ENCODE peak calls at places on chromosomes 7 and 10, in seven cellular contexts. M is neuronal stem cell, R is stomach, F is A549, N is brain microvascular endothelial cell, Q is caudate nucleus, E is suprapubic skin. B is an unnamed sample.

GRCh38 chr10:132609211-132609610 is 71.6 kb downstream of the INPP5A start:
- DNase-seq in M (no peak), R (no peak), F (no peak), N (no peak), Q (no peak), E (no peak), B (no peak)

GRCh38 chr10:64476520-64476919 is 955.3 kb downstream of the REEP3 start:
- DNase-seq in M (no peak), R (no peak), F (no peak), N (no peak), Q (no peak), E (no peak), B (no peak)

GRCh38 chr7:151440799-151441443 is 980 bp upstream of the CRYGN start:
- DNase-seq in M (no peak), R (no peak), F (no peak), N (no peak), Q (no peak), E (no peak), B (peak)

GRCh38 chr10:70903262-70903921 is 15.0 kb upstream of the PCBD1 start:
- DNase-seq in M (peak), R (peak), F (peak), N (peak), Q (no peak), E (no peak), B (peak)

GRCh38 chr10:72612203-72612826 is 13.6 kb downstream of the MICU1 start:
- DNase-seq in M (no peak), R (no peak), F (no peak), N (no peak), Q (no peak), E (no peak), B (no peak)

GRCh38 chr7:140238778-140239652 is 62.2 kb upstream of the KDM7A start:
- DNase-seq in M (no peak), R (peak), F (no peak), N (no peak), Q (no peak), E (no peak), B (no peak)

GRCh38 chr7:73881352-73882059 is 20.5 kb downstream of the TMEM270 start:
- DNase-seq in M (no peak), R (no peak), F (no peak), N (no peak), Q (no peak), E (no peak), B (no peak)

GRCh38 chr10:104582604-104582951 is 58.5 kb upstream of the SORCS3 start:
- DNase-seq in M (no peak), R (no peak), F (no peak), N (no peak), Q (no peak), E (no peak), B (no peak)

GRCh38 chr10:5589963-5590511 is 65.3 kb downstream of the CALML3 start:
- DNase-seq in M (no peak), R (no peak), F (peak), N (peak), Q (no peak), E (no peak), B (no peak)

GRCh38 chr10:112872728-112873127 is 77.3 kb upstream of the TCF7L2 start:
- DNase-seq in M (no peak), R (no peak), F (no peak), N (no peak), Q (no peak), E (no peak), B (no peak)

GRCh38 chr10:14126697-14127440 is 203.9 kb downstream of the FRMD4A start:
- DNase-seq in M (no peak), R (no peak), F (no peak), N (peak), Q (no peak), E (no peak), B (no peak)

GRCh38 chr7:157568785-157569584 is 232.2 kb downstream of the DNAJB6 start:
- DNase-seq in M (peak), R (peak), F (no peak), N (peak), Q (peak), E (no peak), B (peak)

GRCh38 chr7:123012435-123012834 is 16.9 kb upstream of the TAS2R16 start:
- DNase-seq in M (no peak), R (no peak), F (no peak), N (no peak), Q (no peak), E (no peak), B (no peak)

GRCh38 chr7:157692156-157693011 is 355.6 kb downstream of the DNAJB6 start:
- DNase-seq in M (peak), R (no peak), F (no peak), N (no peak), Q (no peak), E (peak), B (no peak)

GRCh38 chr7:141864765-141865447 is 23.6 kb upstream of the PRSS37 start:
- DNase-seq in M (no peak), R (no peak), F (no peak), N (no peak), Q (no peak), E (no peak), B (no peak)

GRCh38 chr7:24898691-24899090 is 81.3 kb downstream of the OSBPL3 start:
- DNase-seq in M (no peak), R (no peak), F (no peak), N (peak), Q (no peak), E (no peak), B (no peak)

GRCh38 chr10:49381111-49381900 is 14.6 kb downstream of the DRGX start:
- DNase-seq in M (no peak), R (no peak), F (no peak), N (no peak), Q (no peak), E (no peak), B (no peak)
- H3K27ac ChIP-seq in M (no peak), R (no peak), F (no peak), N (no peak), Q (no peak), E (no peak), B (no peak)

DNA sequence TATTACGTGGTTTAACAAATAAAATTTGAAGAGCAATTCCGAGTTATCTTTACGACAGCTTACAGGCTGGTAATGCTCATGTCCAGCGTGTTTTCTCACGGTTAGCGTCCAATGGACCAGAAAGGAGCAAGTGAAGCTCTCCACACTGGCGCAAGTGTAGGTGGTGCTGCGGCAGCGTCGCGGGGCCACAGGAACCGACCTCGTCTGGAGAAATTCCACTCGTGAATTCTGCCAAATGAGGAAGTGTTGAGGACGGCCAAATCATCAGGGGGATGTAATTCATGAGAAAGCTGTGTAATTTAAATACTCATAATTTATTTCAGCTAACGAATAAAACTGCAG is 350 bp upstream of the ZNF37A start:
- DNase-seq in M (peak), R (no peak), F (no peak), N (no peak), Q (no peak), E (no peak), B (no peak)
- H3K27ac ChIP-seq in M (no peak), R (peak), F (peak), N (no peak), Q (peak), E (no peak), B (peak)

GRCh38 chr10:35378547-35379210 is 42.4 kb downstream of the CCNY start:
- DNase-seq in M (no peak), R (no peak), F (no peak), N (peak), Q (no peak), E (no peak), B (no peak)
- H3K27ac ChIP-seq in M (no peak), R (peak), F (no peak), N (peak), Q (peak), E (peak), B (peak)

DNA sequence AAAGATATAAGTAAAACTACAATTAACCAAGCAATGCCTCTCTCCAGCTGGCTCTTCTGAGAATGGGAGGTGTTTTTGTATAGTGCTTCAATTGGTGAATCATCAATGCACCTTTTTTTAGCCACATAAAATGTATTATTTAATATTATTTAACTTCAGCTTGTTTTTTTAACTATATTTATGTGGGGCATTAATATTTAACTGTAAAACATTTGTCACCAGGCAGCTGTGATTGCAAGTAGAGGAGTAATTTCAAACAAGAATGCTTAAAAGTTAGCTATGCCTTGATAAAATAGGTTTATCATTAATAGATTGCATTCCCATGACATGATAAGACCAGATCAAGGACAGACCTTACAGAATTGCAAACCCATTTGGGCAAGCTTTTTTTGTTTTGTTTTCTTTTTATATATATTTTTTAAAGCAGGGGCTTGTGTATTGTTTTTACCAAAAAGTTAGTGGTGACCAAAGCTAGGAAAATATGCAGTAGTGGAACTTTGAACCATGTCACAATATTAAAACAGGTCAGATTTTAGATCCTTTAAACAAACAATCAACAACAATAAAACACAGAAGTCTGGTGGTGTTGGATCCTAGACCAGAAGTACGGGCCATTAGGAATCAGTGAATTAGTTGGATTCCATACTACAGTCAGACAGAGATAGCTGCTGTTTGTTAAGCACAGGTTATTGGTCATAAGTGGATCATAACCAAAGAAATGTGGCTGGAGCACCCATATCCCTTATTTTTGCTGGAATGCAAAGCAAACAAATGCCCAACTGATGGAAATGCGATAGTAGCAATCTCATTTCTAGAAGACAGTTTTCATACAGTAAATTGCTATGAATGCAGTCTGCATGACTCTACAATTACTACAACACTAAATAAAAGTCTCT is 2.9 kb downstream of the CAV2 start:
- DNase-seq in M (no peak), R (no peak), F (peak), N (no peak), Q (no peak), E (no peak), B (no peak)
- H3K27ac ChIP-seq in M (no peak), R (peak), F (peak), N (peak), Q (no peak), E (no peak), B (peak)

GRCh38 chr7:47520408-47520807 is 61.5 kb downstream of the TNS3 start:
- DNase-seq in M (no peak), R (no peak), F (no peak), N (peak), Q (no peak), E (peak), B (peak)
- H3K27ac ChIP-seq in M (no peak), R (peak), F (peak), N (peak), Q (no peak), E (peak), B (peak)